ENCODE peak calls at places on chromosome 3, in five cellular contexts. S is K562, G is HL-60, L is SK-N-SH, N is suprapubic skin. J is an unnamed sample.
A peak's percentile ranks its signal among the peaks of the same experiment; 100 is the strongest.

GRCh38 chr3:189144645-189145044 is 27.1 kb upstream of the TPRG1 start:
- DNase-seq in S (no peak), G (peak; percentile 79), L (peak; percentile 28), N (no peak), J (no peak)

GRCh38 chr3:112491373-112491772 is 7.9 kb downstream of the BTLA start:
- DNase-seq in S (no peak), G (no peak), L (no peak), N (no peak), J (no peak)

GRCh38 chr3:192284443-192285072 is 442.8 kb downstream of the FGF12 start:
- DNase-seq in S (no peak), G (no peak), L (no peak), N (no peak), J (no peak)

GRCh38 chr3:60086811-60087210 is 1037.0 kb upstream of the CFAP20DC start:
- DNase-seq in S (peak; percentile 48), G (peak; percentile 14), L (no peak), N (no peak), J (no peak)

GRCh38 chr3:46995901-46996562 is 16.6 kb downstream of the NBEAL2 start:
- DNase-seq in S (no peak), G (no peak), L (peak; percentile 30), N (no peak), J (no peak)

GRCh38 chr3:167305340-167305739 is 74.8 kb downstream of the ZBBX start:
- DNase-seq in S (no peak), G (no peak), L (no peak), N (no peak), J (no peak)

GRCh38 chr3:112647122-112647521 is 6.2 kb upstream of the CCDC80 start:
- DNase-seq in S (no peak), G (no peak), L (no peak), N (no peak), J (no peak)

GRCh38 chr3:29335438-29335837 is 54.6 kb downstream of the RBMS3 start:
- DNase-seq in S (no peak), G (no peak), L (peak; percentile 10), N (peak; percentile 81), J (no peak)

GRCh38 chr3:107387555-107387954 is 10.3 kb downstream of the CCDC54 start:
- DNase-seq in S (no peak), G (no peak), L (no peak), N (no peak), J (no peak)

GRCh38 chr3:188950006-188950405 is 221.8 kb upstream of the TPRG1 start:
- DNase-seq in S (no peak), G (no peak), L (no peak), N (no peak), J (no peak)

GRCh38 chr3:127196466-127197299 is 3.8 kb downstream of the PRR23E start:
- DNase-seq in S (no peak), G (no peak), L (no peak), N (peak; percentile 68), J (no peak)

GRCh38 chr3:55558316-55558715 is 71.2 kb upstream of the WNT5A start:
- DNase-seq in S (no peak), G (no peak), L (no peak), N (no peak), J (no peak)

GRCh38 chr3:37862712-37863551 is 1.3 kb downstream of the CTDSPL start:
- DNase-seq in S (peak; percentile 20), G (no peak), L (no peak), N (no peak), J (no peak)

GRCh38 chr3:38507120-38507519 is 11.0 kb downstream of the EXOG start:
- DNase-seq in S (no peak), G (no peak), L (no peak), N (no peak), J (no peak)

GRCh38 chr3:33773627-33774026 is 24.8 kb upstream of the PDCD6IP start:
- DNase-seq in S (no peak), G (no peak), L (no peak), N (no peak), J (no peak)

GRCh38 chr3:111917300-111917699 is 58.2 kb downstream of the PHLDB2 start:
- DNase-seq in S (no peak), G (no peak), L (no peak), N (no peak), J (no peak)

GRCh38 chr3:98657429-98657828 is 64.0 kb upstream of the CPOX start:
- DNase-seq in S (peak; percentile 13), G (peak; percentile 5), L (peak; percentile 33), N (no peak), J (no peak)

GRCh38 chr3:73610493-73610892 is 14.2 kb downstream of the PDZRN3 start:
- DNase-seq in S (no peak), G (no peak), L (no peak), N (no peak), J (no peak)

GRCh38 chr3:73608805-73609641 is 15.7 kb downstream of the PDZRN3 start:
- DNase-seq in S (no peak), G (no peak), L (no peak), N (no peak), J (no peak)

GRCh38 chr3:73609655-73610054 is 15.1 kb downstream of the PDZRN3 start:
- DNase-seq in S (no peak), G (no peak), L (no peak), N (no peak), J (no peak)

GRCh38 chr3:73614385-73614784 is 10.4 kb downstream of the PDZRN3 start:
- DNase-seq in S (no peak), G (peak; percentile 56), L (no peak), N (no peak), J (no peak)

DNA sequence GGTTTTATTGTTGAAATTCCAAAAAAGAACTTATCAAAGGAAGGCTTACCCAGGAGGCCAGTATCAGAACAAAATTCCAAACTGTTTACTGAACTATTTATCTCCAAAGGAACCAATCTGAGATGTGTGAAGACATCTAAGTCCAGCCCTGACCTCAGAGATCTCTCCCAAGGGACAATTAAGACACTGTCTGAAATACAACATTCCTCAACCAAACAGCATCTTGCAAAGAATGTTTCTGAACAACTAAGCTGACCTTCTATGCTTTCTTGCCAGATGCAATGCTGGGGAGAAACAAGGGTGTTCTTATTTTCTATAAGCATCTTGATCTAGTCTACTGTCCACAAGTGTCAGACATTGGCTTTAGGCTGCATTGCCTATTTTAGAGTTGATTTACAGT is 13.6 kb downstream of the PDZRN3 start:
- DNase-seq in S (no peak), G (no peak), L (no peak), N (no peak), J (no peak)
- H3K27ac ChIP-seq in S (no peak overlapping the region), G (no peak overlapping the region), L (peak overlapping the region; percentile 72), N (no peak overlapping the region), J (no peak overlapping the region)

DNA sequence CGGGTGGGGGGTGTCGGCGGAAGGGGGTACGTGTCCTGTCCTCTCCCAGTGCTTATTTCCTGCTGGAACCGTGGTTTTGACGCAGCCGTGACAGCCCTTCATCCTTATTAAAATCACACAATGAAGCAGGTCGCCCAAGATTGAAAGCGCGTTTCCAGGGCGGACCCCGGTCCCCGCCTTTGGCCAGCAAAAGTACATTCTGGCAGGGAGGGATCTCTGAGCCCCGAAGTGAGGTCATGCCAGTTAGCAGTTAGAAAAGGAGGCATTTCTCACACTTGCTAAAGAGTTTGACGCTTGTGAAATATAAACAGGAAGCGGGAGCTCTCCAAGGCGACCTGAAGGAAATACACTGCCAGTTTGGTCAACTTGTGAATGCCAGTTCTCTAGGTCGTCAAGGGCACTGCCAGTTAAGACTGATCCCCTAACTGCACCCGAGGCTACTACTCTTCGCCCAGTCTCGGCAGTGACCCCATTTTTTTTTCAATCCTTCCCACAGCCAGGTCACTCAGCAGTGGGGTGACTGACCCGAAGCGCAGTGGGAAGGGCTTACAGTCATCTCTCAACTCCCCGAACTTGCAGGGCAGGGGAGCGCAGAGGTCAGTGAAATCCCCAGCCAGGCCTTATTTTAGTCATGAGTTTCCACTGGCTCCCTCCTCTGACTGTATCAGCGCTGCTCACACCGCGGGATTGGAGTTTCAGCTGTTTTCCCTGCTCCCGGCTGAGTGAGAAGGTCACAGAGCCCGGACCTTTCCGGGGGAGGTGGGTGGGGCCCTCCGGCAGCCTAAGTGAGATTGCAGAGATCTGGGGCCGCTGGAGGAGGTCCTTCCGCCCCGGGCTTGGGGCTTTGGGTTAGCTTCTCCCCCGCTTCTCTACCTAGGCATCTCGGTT is 2.0 kb upstream of the BHLHE40 start:
- DNase-seq in S (peak; percentile 99), G (peak; percentile 91), L (peak; percentile 60), N (peak; percentile 91), J (no peak)
- TF ChIP-seq CTCF in S (peak; percentile 43), G (no peak), L (no peak), N (no peak), J (no peak)

DNA sequence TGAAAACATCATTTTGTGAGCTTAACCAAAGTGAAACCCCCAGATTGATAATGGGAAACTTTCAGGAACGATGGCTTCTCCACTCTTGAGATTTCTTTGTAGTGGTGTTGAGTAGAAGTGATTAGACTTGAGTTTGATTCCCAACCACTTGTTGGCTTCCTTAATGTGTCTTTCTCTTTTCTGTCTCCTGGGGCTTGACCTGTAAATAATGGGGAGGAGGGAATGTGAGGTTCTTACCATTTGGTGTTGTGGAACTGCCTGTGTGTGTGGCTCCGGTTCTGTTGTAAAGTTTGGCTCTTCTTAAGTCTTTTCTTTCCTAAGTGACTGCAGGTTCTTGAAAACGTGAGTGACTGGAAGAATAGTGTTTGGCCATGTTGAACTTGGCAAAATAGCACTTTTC is 2.7 kb downstream of the CDV3 start:
- DNase-seq in S (no peak), G (no peak), L (no peak), N (no peak), J (no peak)
- TF ChIP-seq POLR2AphosphoS5 in S (no peak), G (no peak), L (no peak), N (no peak), J (no peak)

GRCh38 chr3:147943265-147943945 is 534.2 kb downstream of the ZIC1 start:
- DNase-seq in S (no peak), G (no peak), L (no peak), N (no peak), J (no peak)
- H3K27ac ChIP-seq in S (no peak overlapping the region), G (no peak overlapping the region), L (peak overlapping the region; percentile 64), N (no peak overlapping the region), J (no peak overlapping the region)